ENCODE peak calls at places on chromosomes 11 and 22, in ten cellular contexts. One of them, this sample, is unnamed.

GRCh38 chr11:69797156-69797555 is 22.0 kb upstream of the FGF4 start:
- DNase-seq in A549: peak; percentile 50
- DNase-seq in H54: no peak
- DNase-seq in body of pancreas: no peak
- DNase-seq in K562: no peak
- DNase-seq in sigmoid colon: no peak
- DNase-seq in tibial nerve: no peak
- DNase-seq in NB4: no peak
- DNase-seq in Peyer's patch: no peak
- DNase-seq in heart left ventricle: no peak
- DNase-seq in this sample: no peak

GRCh38 chr11:17294033-17294432 is 17.5 kb downstream of the NUCB2 start:
- DNase-seq in A549: no peak
- DNase-seq in H54: no peak
- DNase-seq in body of pancreas: no peak
- DNase-seq in K562: no peak
- DNase-seq in sigmoid colon: no peak
- DNase-seq in tibial nerve: no peak
- DNase-seq in NB4: no peak
- DNase-seq in Peyer's patch: no peak
- DNase-seq in heart left ventricle: no peak
- DNase-seq in this sample: no peak

GRCh38 chr11:62694455-62695167 is 5.3 kb upstream of the LRRN4CL start:
- DNase-seq in A549: peak; percentile 87
- DNase-seq in H54: peak; percentile 71
- DNase-seq in body of pancreas: peak; percentile 82
- DNase-seq in K562: peak; percentile 90
- DNase-seq in sigmoid colon: peak; percentile 91
- DNase-seq in tibial nerve: peak; percentile 90
- DNase-seq in NB4: peak; percentile 85
- DNase-seq in Peyer's patch: peak; percentile 86
- DNase-seq in heart left ventricle: peak; percentile 80
- DNase-seq in this sample: peak; percentile 90

GRCh38 chr11:8315463-8315862 is 51.8 kb upstream of the LMO1 start:
- DNase-seq in A549: no peak
- DNase-seq in H54: no peak
- DNase-seq in body of pancreas: peak; percentile 5
- DNase-seq in K562: no peak
- DNase-seq in sigmoid colon: peak; percentile 30
- DNase-seq in tibial nerve: no peak
- DNase-seq in NB4: no peak
- DNase-seq in Peyer's patch: no peak
- DNase-seq in heart left ventricle: no peak
- DNase-seq in this sample: peak; percentile 38

GRCh38 chr11:122778148-122778547 is 60.2 kb upstream of the CRTAM start:
- DNase-seq in A549: no peak
- DNase-seq in H54: peak; percentile 26
- DNase-seq in body of pancreas: no peak
- DNase-seq in K562: no peak
- DNase-seq in sigmoid colon: no peak
- DNase-seq in tibial nerve: no peak
- DNase-seq in NB4: no peak
- DNase-seq in Peyer's patch: no peak
- DNase-seq in heart left ventricle: no peak
- DNase-seq in this sample: no peak

GRCh38 chr22:33051960-33052839 is 6.0 kb downstream of the SYN3 start:
- DNase-seq in A549: no peak
- DNase-seq in H54: no peak
- DNase-seq in body of pancreas: no peak
- DNase-seq in K562: no peak
- DNase-seq in sigmoid colon: no peak
- DNase-seq in tibial nerve: no peak
- DNase-seq in NB4: peak; percentile 8
- DNase-seq in Peyer's patch: no peak
- DNase-seq in heart left ventricle: no peak
- DNase-seq in this sample: no peak

GRCh38 chr11:46521947-46522681 is 71.7 kb downstream of the AMBRA1 start:
- DNase-seq in A549: peak; percentile 20
- DNase-seq in H54: no peak
- DNase-seq in body of pancreas: no peak
- DNase-seq in K562: no peak
- DNase-seq in sigmoid colon: no peak
- DNase-seq in tibial nerve: no peak
- DNase-seq in NB4: peak; percentile 39
- DNase-seq in Peyer's patch: no peak
- DNase-seq in heart left ventricle: no peak
- DNase-seq in this sample: no peak

GRCh38 chr22:31084811-31085492 is 3.8 kb downstream of the SMTN start:
- DNase-seq in A549: peak; percentile 39
- DNase-seq in H54: no peak
- DNase-seq in body of pancreas: peak; percentile 82
- DNase-seq in K562: peak; percentile 88
- DNase-seq in sigmoid colon: peak; percentile 96
- DNase-seq in tibial nerve: peak; percentile 84
- DNase-seq in NB4: peak; percentile 92
- DNase-seq in Peyer's patch: peak; percentile 90
- DNase-seq in heart left ventricle: peak; percentile 91
- DNase-seq in this sample: peak; percentile 96

GRCh38 chr22:40748388-40748970 is 69.2 kb downstream of the MCHR1 start:
- DNase-seq in A549: no peak
- DNase-seq in H54: no peak
- DNase-seq in body of pancreas: no peak
- DNase-seq in K562: no peak
- DNase-seq in sigmoid colon: no peak
- DNase-seq in tibial nerve: no peak
- DNase-seq in NB4: no peak
- DNase-seq in Peyer's patch: no peak
- DNase-seq in heart left ventricle: no peak
- DNase-seq in this sample: no peak

GRCh38 chr22:26512149-26512793 is at the start of gene TFIP11:
- DNase-seq in A549: peak; percentile 88
- DNase-seq in H54: peak; percentile 82
- DNase-seq in body of pancreas: peak; percentile 93
- DNase-seq in K562: peak; percentile 94
- DNase-seq in sigmoid colon: peak; percentile 96
- DNase-seq in tibial nerve: peak; percentile 95
- DNase-seq in NB4: peak; percentile 92
- DNase-seq in Peyer's patch: peak; percentile 94
- DNase-seq in heart left ventricle: peak; percentile 95
- DNase-seq in this sample: peak; percentile 98

GRCh38 chr22:32958021-32958420 is 100.2 kb downstream of the SYN3 start:
- DNase-seq in A549: no peak
- DNase-seq in H54: no peak
- DNase-seq in body of pancreas: no peak
- DNase-seq in K562: no peak
- DNase-seq in sigmoid colon: no peak
- DNase-seq in tibial nerve: no peak
- DNase-seq in NB4: no peak
- DNase-seq in Peyer's patch: no peak
- DNase-seq in heart left ventricle: no peak
- DNase-seq in this sample: no peak

DNA sequence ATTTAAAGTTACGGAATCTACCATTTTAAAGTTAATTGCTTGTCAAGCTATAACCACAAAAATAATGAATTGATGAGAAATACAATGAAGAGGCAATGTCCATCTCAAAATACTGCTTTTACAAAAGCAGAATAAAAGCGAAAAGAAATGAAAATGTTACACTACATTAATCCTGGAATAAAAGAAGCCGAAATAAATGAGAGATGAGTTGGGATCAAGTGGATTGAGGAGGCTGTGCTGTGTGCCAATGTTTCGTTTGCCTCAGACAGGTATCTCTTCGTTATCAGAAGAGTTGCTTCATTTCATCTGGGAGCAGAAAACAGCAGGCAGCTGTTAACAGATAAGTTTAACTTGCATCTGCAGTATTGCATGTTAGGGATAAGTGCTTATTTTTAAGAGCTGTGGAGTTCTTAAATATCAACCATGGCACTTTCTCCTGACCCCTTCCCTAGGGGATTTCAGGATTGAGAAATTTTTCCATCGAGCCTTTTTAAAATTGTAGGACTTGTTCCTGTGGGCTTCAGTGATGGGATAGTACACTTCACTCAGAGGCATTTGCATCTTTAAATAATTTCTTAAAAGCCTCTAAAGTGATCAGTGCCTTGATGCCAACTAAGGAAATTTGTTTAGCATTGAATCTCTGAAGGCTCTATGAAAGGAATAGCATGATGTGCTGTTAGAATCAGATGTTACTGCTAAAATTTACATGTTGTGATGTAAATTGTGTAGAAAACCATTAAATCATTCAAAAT is 4.2 kb downstream of the MALAT1 start:
- DNase-seq in A549: peak; percentile 69
- DNase-seq in H54: no peak
- DNase-seq in body of pancreas: no peak
- DNase-seq in K562: peak; percentile 73
- DNase-seq in sigmoid colon: peak; percentile 55
- DNase-seq in tibial nerve: peak; percentile 30
- DNase-seq in NB4: peak; percentile 51
- DNase-seq in Peyer's patch: no peak
- DNase-seq in heart left ventricle: no peak
- DNase-seq in this sample: no peak
- TF ChIP-seq POLR2A in A549: no peak
- TF ChIP-seq POLR2A in H54: no peak
- TF ChIP-seq POLR2A in body of pancreas: peak; percentile 63
- TF ChIP-seq POLR2A in K562: peak; percentile 94
- TF ChIP-seq POLR2A in sigmoid colon: peak; percentile 59
- TF ChIP-seq POLR2A in tibial nerve: peak; percentile 22
- TF ChIP-seq POLR2A in NB4: no peak
- TF ChIP-seq POLR2A in Peyer's patch: peak; percentile 50
- TF ChIP-seq POLR2A in heart left ventricle: no peak
- TF ChIP-seq POLR2A in this sample: peak; percentile 49

GRCh38 chr11:61128947-61129346 is 26.7 kb downstream of the CD5 start:
- DNase-seq in A549: no peak
- DNase-seq in H54: no peak
- DNase-seq in body of pancreas: no peak
- DNase-seq in K562: no peak
- DNase-seq in sigmoid colon: no peak
- DNase-seq in tibial nerve: no peak
- DNase-seq in NB4: no peak
- DNase-seq in Peyer's patch: no peak
- DNase-seq in heart left ventricle: no peak
- DNase-seq in this sample: no peak

GRCh38 chr11:61127991-61128390 is 25.7 kb downstream of the CD5 start:
- DNase-seq in A549: no peak
- DNase-seq in H54: no peak
- DNase-seq in body of pancreas: no peak
- DNase-seq in K562: no peak
- DNase-seq in sigmoid colon: no peak
- DNase-seq in tibial nerve: no peak
- DNase-seq in NB4: no peak
- DNase-seq in Peyer's patch: no peak
- DNase-seq in heart left ventricle: no peak
- DNase-seq in this sample: no peak

GRCh38 chr11:61131586-61131985 is 29.3 kb downstream of the CD5 start:
- DNase-seq in A549: no peak
- DNase-seq in H54: no peak
- DNase-seq in body of pancreas: no peak
- DNase-seq in K562: no peak
- DNase-seq in sigmoid colon: no peak
- DNase-seq in tibial nerve: no peak
- DNase-seq in NB4: no peak
- DNase-seq in Peyer's patch: no peak
- DNase-seq in heart left ventricle: no peak
- DNase-seq in this sample: no peak

GRCh38 chr11:61131186-61131585 is 28.9 kb downstream of the CD5 start:
- DNase-seq in A549: no peak
- DNase-seq in H54: no peak
- DNase-seq in body of pancreas: no peak
- DNase-seq in K562: no peak
- DNase-seq in sigmoid colon: no peak
- DNase-seq in tibial nerve: no peak
- DNase-seq in NB4: no peak
- DNase-seq in Peyer's patch: no peak
- DNase-seq in heart left ventricle: no peak
- DNase-seq in this sample: no peak

GRCh38 chr11:61129608-61130523 is 27.6 kb downstream of the CD5 start:
- DNase-seq in A549: peak; percentile 91
- DNase-seq in H54: peak; percentile 96
- DNase-seq in body of pancreas: peak; percentile 90
- DNase-seq in K562: peak; percentile 91
- DNase-seq in sigmoid colon: peak; percentile 94
- DNase-seq in tibial nerve: peak; percentile 81
- DNase-seq in NB4: peak; percentile 90
- DNase-seq in Peyer's patch: peak; percentile 90
- DNase-seq in heart left ventricle: peak; percentile 85
- DNase-seq in this sample: peak; percentile 98
- TF ChIP-seq POLR2A in A549: no peak
- TF ChIP-seq POLR2A in H54: no peak
- TF ChIP-seq POLR2A in body of pancreas: no peak
- TF ChIP-seq POLR2A in K562: no peak
- TF ChIP-seq POLR2A in sigmoid colon: no peak
- TF ChIP-seq POLR2A in tibial nerve: no peak
- TF ChIP-seq POLR2A in NB4: no peak
- TF ChIP-seq POLR2A in Peyer's patch: peak; percentile 26
- TF ChIP-seq POLR2A in heart left ventricle: no peak
- TF ChIP-seq POLR2A in this sample: no peak

GRCh38 chr11:75150879-75151278 is at the start of gene SLCO2B1:
- DNase-seq in A549: no peak
- DNase-seq in H54: no peak
- DNase-seq in body of pancreas: peak; percentile 48
- DNase-seq in K562: no peak
- DNase-seq in sigmoid colon: no peak
- DNase-seq in tibial nerve: peak; percentile 36
- DNase-seq in NB4: no peak
- DNase-seq in Peyer's patch: no peak
- DNase-seq in heart left ventricle: peak; percentile 58
- DNase-seq in this sample: no peak
- TF ChIP-seq POLR2A in A549: no peak
- TF ChIP-seq POLR2A in H54: no peak
- TF ChIP-seq POLR2A in body of pancreas: peak; percentile 52
- TF ChIP-seq POLR2A in K562: no peak
- TF ChIP-seq POLR2A in sigmoid colon: no peak
- TF ChIP-seq POLR2A in tibial nerve: no peak
- TF ChIP-seq POLR2A in NB4: no peak
- TF ChIP-seq POLR2A in Peyer's patch: peak; percentile 22
- TF ChIP-seq POLR2A in heart left ventricle: no peak
- TF ChIP-seq POLR2A in this sample: no peak

DNA sequence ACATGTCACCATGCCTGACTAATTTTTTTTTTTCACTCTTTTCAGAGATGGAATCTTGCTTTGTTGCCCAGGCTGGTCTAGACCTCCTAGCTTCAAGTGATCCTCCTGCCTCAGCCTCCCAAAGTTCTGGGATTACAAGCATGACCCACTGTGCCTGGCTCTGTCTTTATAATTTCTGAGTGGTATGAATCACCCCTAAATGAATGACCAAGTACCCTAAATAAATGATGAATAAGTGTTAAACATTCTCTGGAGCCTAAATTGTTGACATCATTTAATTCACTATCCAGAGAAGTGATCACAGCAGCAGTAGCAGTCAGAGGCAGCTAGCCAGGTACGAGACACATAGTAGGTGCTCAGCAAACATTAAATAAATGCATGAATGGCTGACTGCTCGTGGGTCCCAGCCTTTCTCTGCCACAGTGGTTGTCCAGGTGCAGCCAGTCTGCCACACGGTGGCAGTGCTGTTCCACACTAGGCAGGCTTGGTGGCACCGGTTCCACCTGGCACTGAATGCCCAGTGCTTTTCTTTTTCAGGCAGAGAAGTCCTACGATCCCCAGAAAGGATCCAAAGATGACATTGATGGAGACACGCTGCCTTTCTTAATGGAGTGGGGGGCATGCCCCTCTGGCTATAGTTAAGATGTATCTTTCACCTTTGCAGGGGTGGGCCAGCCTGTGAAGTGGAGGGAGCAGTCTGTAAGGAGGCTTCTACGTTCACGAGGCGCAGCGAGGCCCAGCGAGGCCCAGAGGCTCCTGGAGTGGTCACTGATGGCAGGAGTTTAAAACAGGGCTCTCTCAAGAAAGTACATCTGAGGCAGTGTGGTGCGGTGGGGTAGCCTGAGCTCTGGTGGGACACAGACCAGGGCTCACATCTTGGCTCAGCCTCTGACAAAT is 8.7 kb upstream of the TTC12 start:
- DNase-seq in A549: peak; percentile 49
- DNase-seq in H54: peak; percentile 44
- DNase-seq in body of pancreas: peak; percentile 82
- DNase-seq in K562: peak; percentile 58
- DNase-seq in sigmoid colon: peak; percentile 83
- DNase-seq in tibial nerve: peak; percentile 73
- DNase-seq in NB4: peak; percentile 64
- DNase-seq in Peyer's patch: peak; percentile 61
- DNase-seq in heart left ventricle: peak; percentile 58
- DNase-seq in this sample: peak; percentile 91
- TF ChIP-seq POLR2A in A549: no peak
- TF ChIP-seq POLR2A in H54: no peak
- TF ChIP-seq POLR2A in body of pancreas: no peak
- TF ChIP-seq POLR2A in K562: no peak
- TF ChIP-seq POLR2A in sigmoid colon: no peak
- TF ChIP-seq POLR2A in tibial nerve: no peak
- TF ChIP-seq POLR2A in NB4: no peak
- TF ChIP-seq POLR2A in Peyer's patch: no peak
- TF ChIP-seq POLR2A in heart left ventricle: no peak
- TF ChIP-seq POLR2A in this sample: no peak

This sample was measured in spleen.